ENCODE peak calls at places on chromosomes 3 and 15, in four cellular contexts. J is GM12878, C is H1, V is K562. A is an unnamed sample.

GRCh38 chr3:99648091-99648490 is 9.7 kb downstream of the COL8A1 start:
- DNase-seq in J (no peak), C (no peak), V (no peak), A (no peak)

GRCh38 chr15:39413558-39413957 is 167.3 kb upstream of the THBS1 start:
- DNase-seq in J (peak), C (no peak), V (no peak), A (no peak)

GRCh38 chr3:184602406-184603155 is 41.0 kb downstream of the EPHB3 start:
- DNase-seq in J (no peak), C (peak), V (no peak), A (peak)

GRCh38 chr15:90240856-90241255 is 6.8 kb downstream of the GDPGP1 start:
- DNase-seq in J (no peak), C (no peak), V (no peak), A (no peak)

GRCh38 chr3:99714146-99714545 is 75.8 kb downstream of the COL8A1 start:
- DNase-seq in J (no peak), C (no peak), V (no peak), A (no peak)

GRCh38 chr3:129888739-129889138 is 4.8 kb downstream of the TMCC1 start:
- DNase-seq in J (no peak), C (no peak), V (no peak), A (no peak)

GRCh38 chr3:139718415-139718814 is 40.6 kb upstream of the NMNAT3 start:
- DNase-seq in J (no peak), C (peak), V (no peak), A (peak)

GRCh38 chr3:44061961-44062360 is 179.7 kb upstream of the TOPAZ1 start:
- DNase-seq in J (no peak), C (no peak), V (no peak), A (no peak)

GRCh38 chr3:150411106-150411460 is 3.0 kb downstream of the TSC22D2 start:
- DNase-seq in J (no peak), C (no peak), V (no peak), A (no peak)

GRCh38 chr15:82532383-82532990 is 7.8 kb downstream of the RPS17 start:
- DNase-seq in J (no peak), C (no peak), V (no peak), A (no peak)

GRCh38 chr15:79562538-79563298 is 130.6 kb downstream of the MINAR1 start:
- DNase-seq in J (no peak), C (no peak), V (no peak), A (no peak)

GRCh38 chr3:99925584-99925983 is 107.9 kb downstream of the CMSS1 start:
- DNase-seq in J (no peak), C (no peak), V (no peak), A (peak)

GRCh38 chr15:68106656-68107055 is 52.5 kb downstream of the PIAS1 start:
- DNase-seq in J (no peak), C (no peak), V (no peak), A (no peak)

GRCh38 chr15:74499366-74499765 is 38.4 kb upstream of the UBL7 start:
- DNase-seq in J (no peak), C (no peak), V (no peak), A (no peak)

GRCh38 chr3:112351823-112352222 is 18.9 kb downstream of the CD200 start:
- DNase-seq in J (no peak), C (no peak), V (no peak), A (no peak)

GRCh38 chr3:169792359-169792758 is 19.2 kb downstream of the MYNN start:
- DNase-seq in J (no peak), C (no peak), V (no peak), A (no peak)

GRCh38 chr3:141482250-141482937 is 4.4 kb upstream of the RASA2 start:
- DNase-seq in J (no peak), C (no peak), V (no peak), A (no peak)

GRCh38 chr15:59315914-59316428 is 56.7 kb downstream of the MYO1E start:
- DNase-seq in J (no peak), C (no peak), V (no peak), A (no peak)

GRCh38 chr3:186506846-186507245 is 37.3 kb downstream of the CRYGS start:
- DNase-seq in J (no peak), C (no peak), V (no peak), A (no peak)

GRCh38 chr3:139916271-139916670 is 18.7 kb upstream of the CLSTN2 start:
- DNase-seq in J (no peak), C (no peak), V (no peak), A (no peak)

GRCh38 chr3:8416965-8417364 is 84.7 kb upstream of the LMCD1 start:
- DNase-seq in J (no peak), C (peak), V (peak), A (no peak)

GRCh38 chr3:185786956-185787877 is 37.6 kb downstream of the IGF2BP2 start:
- DNase-seq in J (no peak), C (no peak), V (no peak), A (no peak)

GRCh38 chr3:174438501-174439156 is 420.5 kb upstream of the NAALADL2 start:
- DNase-seq in J (no peak), C (no peak), V (no peak), A (no peak)

GRCh38 chr3:69675773-69676660 is 63.2 kb upstream of the MITF start:
- DNase-seq in J (no peak), C (no peak), V (no peak), A (no peak)

GRCh38 chr15:52709172-52709979 is 30.2 kb upstream of the ATOSA start:
- DNase-seq in J (no peak), C (peak), V (no peak), A (no peak)

GRCh38 chr3:185081516-185081915 is 71.3 kb downstream of the C3orf70 start:
- DNase-seq in J (no peak), C (no peak), V (no peak), A (no peak)

GRCh38 chr15:48360841-48361240 is 29.6 kb downstream of the DUT start:
- DNase-seq in J (no peak), C (no peak), V (no peak), A (no peak)

GRCh38 chr15:72770673-72771328 is 12.8 kb downstream of the ADPGK start:
- DNase-seq in J (no peak), C (no peak), V (peak), A (no peak)

GRCh38 chr3:149765762-149766334 is 13.6 kb upstream of the COMMD2 start:
- DNase-seq in J (no peak), C (no peak), V (no peak), A (peak)

GRCh38 chr3:150775001-150775599 is 12.1 kb upstream of the SIAH2 start:
- DNase-seq in J (no peak), C (no peak), V (no peak), A (no peak)

GRCh38 chr3:158763421-158763820 is 31.2 kb upstream of the RARRES1 start:
- DNase-seq in J (no peak), C (no peak), V (no peak), A (no peak)

GRCh38 chr3:101183151-101183550 is 137.2 kb downstream of the IMPG2 start:
- DNase-seq in J (no peak), C (no peak), V (no peak), A (no peak)

GRCh38 chr3:171770689-171771620 is 39.3 kb downstream of the PLD1 start:
- DNase-seq in J (peak), C (no peak), V (peak), A (no peak)

GRCh38 chr15:36415643-36416042 is 163.8 kb upstream of the CDIN1 start:
- DNase-seq in J (no peak), C (no peak), V (no peak), A (no peak)

GRCh38 chr3:49500408-49501257 is 30.6 kb downstream of the DAG1 start:
- DNase-seq in J (no peak), C (no peak), V (peak), A (no peak)

GRCh38 chr15:95202569-95203349 is 971.4 kb downstream of the MCTP2 start:
- DNase-seq in J (no peak), C (no peak), V (no peak), A (no peak)

GRCh38 chr3:181695661-181696491 is 15.8 kb upstream of the SOX2 start:
- DNase-seq in J (no peak), C (peak), V (no peak), A (no peak)

GRCh38 chr3:150749218-150749617 is 13.8 kb downstream of the SIAH2 start:
- DNase-seq in J (no peak), C (no peak), V (no peak), A (no peak)

GRCh38 chr15:99361541-99362185 is 110.4 kb downstream of the LRRC28 start:
- DNase-seq in J (no peak), C (no peak), V (peak), A (no peak)
- TF ChIP-seq NRF1 in J (no peak), C (no peak), V (no peak), A (no peak)

GRCh38 chr3:61857297-61857696 is 295.9 kb downstream of the PTPRG start:
- DNase-seq in J (no peak), C (no peak), V (no peak), A (no peak)

GRCh38 chr3:61861410-61861809 is 300.0 kb downstream of the PTPRG start:
- DNase-seq in J (no peak), C (no peak), V (no peak), A (no peak)

GRCh38 chr3:61855211-61855610 is 293.8 kb downstream of the PTPRG start:
- DNase-seq in J (no peak), C (no peak), V (no peak), A (no peak)

GRCh38 chr3:61853912-61854311 is 292.5 kb downstream of the PTPRG start:
- DNase-seq in J (no peak), C (no peak), V (no peak), A (no peak)

DNA sequence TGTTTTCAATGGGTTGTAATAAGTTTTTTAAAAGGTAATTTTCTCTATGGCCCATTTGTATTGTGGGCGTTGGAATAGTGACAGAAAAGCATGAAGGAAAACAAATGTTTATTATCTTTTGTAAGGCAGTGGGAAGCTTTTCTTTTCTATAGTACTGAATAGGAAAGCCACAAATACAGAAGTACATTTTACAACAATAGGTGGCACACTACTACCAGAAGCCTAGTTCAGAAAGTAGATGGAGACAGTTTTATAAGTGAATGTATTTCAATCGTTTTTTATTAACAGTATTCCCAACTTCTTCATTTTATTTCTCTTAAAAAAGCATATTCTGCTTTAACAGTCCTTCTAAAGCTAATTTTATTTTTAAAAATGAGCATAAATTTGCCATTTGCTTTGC is 296.7 kb downstream of the PTPRG start:
- DNase-seq in J (no peak), C (no peak), V (no peak), A (peak)
- TF ChIP-seq NRF1 in J (no peak), C (no peak), V (no peak), A (no peak)

DNA sequence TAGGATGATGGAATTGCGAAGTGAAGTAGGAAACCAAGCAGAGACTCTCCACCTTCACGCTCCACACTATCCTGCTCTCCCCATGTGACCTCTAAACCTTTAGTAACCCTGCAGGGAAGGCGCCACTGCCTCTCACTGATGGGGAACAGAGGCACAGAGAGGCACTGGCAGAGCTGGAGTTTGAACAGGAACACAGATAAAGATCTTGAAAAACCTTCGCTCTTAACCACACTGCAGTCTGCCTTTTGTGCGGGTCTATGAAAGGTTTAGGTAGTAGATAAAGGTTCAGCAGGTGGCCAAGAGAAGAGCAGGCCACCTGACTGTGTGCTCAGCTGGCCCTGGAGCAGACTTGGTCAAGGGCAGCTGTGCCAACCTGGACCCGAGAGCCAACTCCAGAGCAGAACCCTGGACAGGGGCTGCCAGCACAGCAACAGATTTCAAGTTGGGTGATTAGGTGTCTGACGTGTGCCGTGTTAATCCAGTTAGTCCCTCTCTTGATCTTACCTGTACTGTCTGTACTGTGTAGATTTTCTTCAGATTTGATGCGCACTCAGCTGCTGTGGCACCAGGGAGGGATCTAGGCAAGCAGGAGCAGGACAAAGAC is 15.2 kb downstream of the EIF4E3 start:
- DNase-seq in J (no peak), C (no peak), V (no peak), A (no peak)
- TF ChIP-seq NRF1 in J (no peak), C (no peak), V (no peak), A (no peak)

GRCh38 chr3:194367992-194368841 is 1.3 kb downstream of the LRRC15 start:
- DNase-seq in J (no peak), C (no peak), V (no peak), A (peak)

GRCh38 chr3:194364314-194364651 is 5.3 kb downstream of the LRRC15 start:
- DNase-seq in J (no peak), C (no peak), V (no peak), A (no peak)

GRCh38 chr3:194365526-194365925 is 4.0 kb downstream of the LRRC15 start:
- DNase-seq in J (no peak), C (no peak), V (no peak), A (no peak)

GRCh38 chr3:194365978-194366490 is 3.5 kb downstream of the LRRC15 start:
- DNase-seq in J (no peak), C (no peak), V (no peak), A (no peak)

DNA sequence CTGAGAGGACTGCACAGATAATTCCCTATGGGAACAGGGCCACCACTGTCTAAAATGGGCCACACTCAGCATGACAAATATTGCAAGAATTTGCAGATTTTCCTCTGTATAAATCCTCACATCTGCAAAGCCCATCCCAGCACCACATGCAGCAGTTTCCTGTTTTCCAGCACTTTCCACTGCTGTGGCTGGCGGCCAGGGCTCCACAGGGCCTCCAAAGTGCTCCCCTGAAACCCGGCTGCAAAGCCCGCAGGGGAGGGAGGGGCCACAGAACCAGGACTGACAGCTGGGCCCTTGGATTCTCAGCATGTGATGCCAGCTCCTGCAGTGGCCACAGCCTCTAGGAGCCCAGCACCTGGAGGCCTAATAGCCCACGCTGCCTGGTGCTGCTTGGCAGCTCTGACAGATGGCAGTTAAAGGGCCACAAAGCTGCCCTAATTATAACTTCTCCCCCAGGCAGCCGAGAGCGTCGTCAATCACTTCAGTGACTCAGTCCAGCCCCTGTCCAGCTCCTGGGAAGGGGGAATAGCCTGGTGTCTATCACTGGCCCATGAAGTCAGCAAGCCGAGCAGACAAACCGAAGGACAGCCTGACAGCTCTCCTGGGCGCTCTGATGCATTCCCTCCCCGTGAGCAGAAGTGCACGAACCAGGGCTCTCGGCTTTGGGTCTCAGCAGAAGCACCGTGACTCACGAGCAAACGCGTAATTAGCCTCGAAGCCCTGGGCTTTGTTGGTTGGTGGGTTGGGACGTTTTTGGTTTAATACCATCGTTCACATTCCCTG is 4.7 kb downstream of the LRRC15 start:
- DNase-seq in J (no peak), C (no peak), V (no peak), A (peak)
- TF ChIP-seq NRF1 in J (no peak), C (no peak), V (no peak), A (no peak)

GRCh38 chr15:57685316-57685715 is 21.2 kb upstream of the POLR2M start:
- DNase-seq in J (no peak), C (no peak), V (no peak), A (no peak)

GRCh38 chr15:57684491-57685184 is 21.9 kb upstream of the POLR2M start:
- DNase-seq in J (no peak), C (no peak), V (no peak), A (no peak)

GRCh38 chr15:57686657-57687056 is 19.9 kb upstream of the POLR2M start:
- DNase-seq in J (no peak), C (no peak), V (no peak), A (no peak)

GRCh38 chr15:57683481-57683880 is 23.0 kb upstream of the POLR2M start:
- DNase-seq in J (no peak), C (no peak), V (no peak), A (no peak)

GRCh38 chr15:57685719-57686118 is 20.8 kb upstream of the POLR2M start:
- DNase-seq in J (no peak), C (no peak), V (no peak), A (no peak)
- TF ChIP-seq NRF1 in J (no peak), C (no peak), V (no peak), A (no peak)

GRCh38 chr3:110644203-110644602 is 427.4 kb upstream of the NECTIN3 start:
- DNase-seq in J (no peak), C (no peak), V (no peak), A (no peak)
- TF ChIP-seq NRF1 in J (no peak), C (no peak), V (no peak), A (no peak)

DNA sequence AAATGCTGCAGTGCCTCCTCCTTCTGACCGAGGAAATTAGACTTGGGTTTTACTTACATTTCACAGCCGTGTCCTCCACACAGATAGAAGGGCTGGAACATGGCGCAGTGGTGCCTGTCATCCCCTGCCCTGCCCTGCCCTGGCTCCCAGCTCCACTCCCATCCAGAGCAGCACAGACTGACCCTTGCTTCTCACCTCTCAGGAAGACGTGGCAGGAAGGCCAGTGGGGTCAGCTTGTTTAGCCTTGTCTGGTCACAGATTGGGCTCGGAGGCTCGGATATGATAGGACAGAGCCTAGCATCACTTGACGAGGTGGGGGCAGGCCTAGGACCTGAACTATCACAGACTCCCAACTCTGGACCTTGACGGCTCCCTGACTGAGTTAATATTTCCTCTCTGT is 88.5 kb downstream of the LINGO1 start:
- DNase-seq in J (no peak), C (no peak), V (no peak), A (no peak)
- TF ChIP-seq NRF1 in J (no peak), C (no peak), V (no peak), A (no peak)

A was measured in SK-N-SH.